ENCODE peak calls at places on chromosomes 11 and 22, in nine cellular contexts. M is breast epithelium, Y is endothelial cell of umbilical vein, S is GM12891, P is A549, G is lower leg skin, Q is tibial nerve, A is body of pancreas, O is sigmoid colon. C is an unnamed sample.
A peak's percentile ranks its signal among the peaks of the same experiment; 100 is the strongest.

GRCh38 chr22:43471606-43472135 is 59.9 kb downstream of the MPPED1 start:
- DNase-seq in M (no peak), O (no peak), P (no peak), A (no peak), Y (no peak), S (no peak), Q (no peak), G (no peak), C (no peak)

GRCh38 chr22:31945971-31946680 is 1.8 kb downstream of the YWHAH start:
- DNase-seq in S (no peak), G (no peak), Y (peak; percentile 27), P (no peak), O (no peak), Q (no peak), M (no peak), A (no peak), C (no peak)

GRCh38 chr11:61602775-61603569 is 22.1 kb upstream of the SYT7 start:
- DNase-seq in A (peak; percentile 76), M (no peak), Y (no peak), G (peak; percentile 90), Q (peak; percentile 51), P (no peak), O (peak; percentile 95), S (no peak), C (peak; percentile 60)

GRCh38 chr11:43802509-43802908 is 78.1 kb upstream of the ALKBH3 start:
- DNase-seq in S (no peak), Q (no peak), G (no peak), A (no peak), O (no peak), P (no peak), M (no peak), Y (peak; percentile 12), C (no peak)

GRCh38 chr22:19641254-19641982 is 72.9 kb upstream of the SEPTIN5 start:
- DNase-seq in M (no peak), P (peak; percentile 64), O (no peak), Y (peak; percentile 26), Q (no peak), G (no peak), S (no peak), A (peak; percentile 54), C (no peak)

GRCh38 chr11:125223901-125224331 is 59.4 kb downstream of the PKNOX2 start:
- DNase-seq in P (no peak), O (no peak), M (no peak), G (no peak), S (no peak), Q (no peak), Y (no peak), A (no peak), C (no peak)

GRCh38 chr11:46413755-46414465 is 22.3 kb upstream of the CHRM4 start:
- DNase-seq in A (no peak), P (peak; percentile 67), G (no peak), O (no peak), M (no peak), Q (no peak), Y (no peak), S (no peak), C (no peak)

GRCh38 chr22:27686534-27686933 is 115.0 kb downstream of the MN1 start:
- DNase-seq in P (peak; percentile 85), Q (no peak), Y (peak; percentile 87), O (peak; percentile 84), A (peak; percentile 85), G (peak; percentile 23), M (peak; percentile 58), S (no peak), C (peak; percentile 68)

GRCh38 chr11:132028380-132029240 is 658.2 kb downstream of the NTM start:
- DNase-seq in P (peak; percentile 29), S (peak; percentile 8), M (no peak), O (no peak), Y (peak; percentile 74), G (no peak), A (peak; percentile 59), Q (no peak), C (peak; percentile 29)

GRCh38 chr11:70364745-70365535 is 33.4 kb upstream of the CTTN start:
- DNase-seq in S (no peak), Y (no peak), A (no peak), P (no peak), M (no peak), Q (no peak), O (no peak), G (no peak), C (no peak)

GRCh38 chr11:13010737-13011342 is 1.7 kb downstream of the RASSF10 start:
- DNase-seq in S (no peak), P (no peak), G (no peak), Y (peak; percentile 9), Q (no peak), M (no peak), O (no peak), A (peak; percentile 39), C (no peak)

DNA sequence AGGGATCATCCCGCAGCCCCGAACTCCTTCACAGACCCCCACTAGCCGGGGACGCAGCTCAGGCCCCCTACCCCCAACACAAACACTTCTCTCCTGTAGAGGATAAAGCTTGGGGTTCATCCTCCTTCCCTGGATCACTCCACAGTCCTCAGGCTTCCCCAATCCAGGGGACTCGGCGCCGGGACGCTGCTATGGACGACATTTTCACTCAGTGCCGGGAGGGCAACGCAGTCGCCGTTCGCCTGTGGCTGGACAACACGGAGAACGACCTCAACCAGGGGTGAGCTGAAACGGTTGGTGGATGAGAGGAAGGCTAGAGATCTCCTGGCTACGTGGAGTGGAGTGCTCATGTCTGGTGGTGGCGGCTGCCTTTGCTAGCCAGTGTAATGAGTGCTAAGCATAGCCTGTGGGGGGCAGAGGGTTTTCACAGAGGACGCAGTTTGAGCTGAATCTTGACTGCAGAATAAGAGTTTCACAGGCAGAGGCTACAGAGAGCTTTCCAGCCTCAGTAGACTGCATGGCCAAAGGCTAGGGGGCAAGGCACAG is 580 bp downstream of the ILK start:
- DNase-seq in P (peak; percentile 37), S (no peak), O (peak; percentile 79), Y (peak; percentile 79), M (no peak), G (peak; percentile 30), A (peak; percentile 55), Q (peak; percentile 54), C (peak; percentile 60)
- TF ChIP-seq POLR2A in P (no peak), S (no peak), O (no peak), Y (no peak), M (no peak), G (no peak), A (peak; percentile 66), Q (no peak), C (no peak)

GRCh38 chr22:37019309-37020191 is at the start of the genes MPST and TST:
- DNase-seq in O (peak; percentile 89), P (peak; percentile 63), Y (peak; percentile 69), Q (peak; percentile 51), M (no peak), G (peak; percentile 45), S (peak; percentile 80), A (peak; percentile 88), C (peak; percentile 69)
- TF ChIP-seq POLR2A in O (peak; percentile 56), P (peak; percentile 49), Y (peak; percentile 45), Q (peak; percentile 80), M (no peak), G (peak; percentile 17), S (no peak), A (peak; percentile 79), C (peak; percentile 72)

DNA sequence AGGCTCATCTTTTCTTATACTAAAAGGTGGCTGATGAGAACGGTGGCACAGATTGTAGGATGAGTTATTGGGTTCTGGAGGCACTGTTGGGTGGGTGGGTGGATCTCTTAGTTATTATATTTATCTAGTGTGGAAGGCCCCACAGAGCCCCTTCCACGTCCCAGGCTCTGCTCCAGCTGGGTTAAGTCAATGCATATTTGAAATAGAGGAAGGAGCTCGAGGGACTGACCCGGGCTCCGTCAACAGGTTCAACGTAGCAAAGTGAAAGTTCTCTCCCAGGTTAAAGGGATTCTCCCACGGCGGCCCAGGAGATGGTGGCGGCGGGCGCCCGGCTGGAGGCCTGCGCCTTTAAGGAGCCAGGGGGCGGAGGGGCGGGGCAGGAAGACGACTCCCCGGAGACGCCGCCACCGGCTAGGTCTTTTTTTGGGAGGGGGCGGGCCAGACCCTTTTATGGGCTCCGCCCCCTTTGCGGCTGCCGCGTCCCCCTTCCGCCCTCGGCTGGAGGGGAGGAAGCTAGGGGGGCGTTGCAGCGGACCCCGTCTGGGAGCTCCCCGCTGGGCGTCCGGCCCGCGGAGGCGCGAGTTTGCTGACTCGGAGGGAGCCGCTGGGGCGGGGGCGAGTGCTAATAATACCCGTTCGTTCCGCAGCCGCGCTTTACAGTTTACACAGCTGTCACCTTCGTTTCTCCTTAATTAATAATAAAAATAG is 1.5 kb upstream of the INPPL1 start:
- DNase-seq in M (peak; percentile 92), S (peak; percentile 75), O (peak; percentile 98), P (peak; percentile 92), G (peak; percentile 93), Q (peak; percentile 91), Y (peak; percentile 93), A (peak; percentile 95), C (peak; percentile 77)
- TF ChIP-seq POLR2A in M (no peak), S (no peak), O (peak; percentile 74), P (no peak), G (no peak), Q (peak; percentile 18), Y (no peak), A (peak; percentile 84), C (peak; percentile 35)

GRCh38 chr11:65898656-65899355 is 1.4 kb downstream of the FOSL1 start:
- DNase-seq in G (no peak), A (no peak), O (no peak), Y (no peak), M (no peak), S (no peak), Q (no peak), P (no peak), C (no peak)

GRCh38 chr11:65899356-65900124 is 648 bp downstream of the FOSL1 start:
- DNase-seq in M (no peak), O (peak; percentile 82), G (no peak), Q (no peak), A (peak; percentile 58), P (peak; percentile 83), Y (peak; percentile 73), S (peak; percentile 53), C (no peak)

GRCh38 chr11:65900899-65901180 is 652 bp upstream of the FOSL1 start:
- DNase-seq in Q (no peak), Y (no peak), O (no peak), A (no peak), G (no peak), S (no peak), P (no peak), M (no peak), C (no peak)

GRCh38 chr11:65903068-65903481 is 2.9 kb upstream of the FOSL1 start:
- DNase-seq in A (no peak), P (peak; percentile 90), Q (no peak), S (no peak), O (no peak), M (no peak), G (no peak), Y (no peak), C (no peak)

DNA sequence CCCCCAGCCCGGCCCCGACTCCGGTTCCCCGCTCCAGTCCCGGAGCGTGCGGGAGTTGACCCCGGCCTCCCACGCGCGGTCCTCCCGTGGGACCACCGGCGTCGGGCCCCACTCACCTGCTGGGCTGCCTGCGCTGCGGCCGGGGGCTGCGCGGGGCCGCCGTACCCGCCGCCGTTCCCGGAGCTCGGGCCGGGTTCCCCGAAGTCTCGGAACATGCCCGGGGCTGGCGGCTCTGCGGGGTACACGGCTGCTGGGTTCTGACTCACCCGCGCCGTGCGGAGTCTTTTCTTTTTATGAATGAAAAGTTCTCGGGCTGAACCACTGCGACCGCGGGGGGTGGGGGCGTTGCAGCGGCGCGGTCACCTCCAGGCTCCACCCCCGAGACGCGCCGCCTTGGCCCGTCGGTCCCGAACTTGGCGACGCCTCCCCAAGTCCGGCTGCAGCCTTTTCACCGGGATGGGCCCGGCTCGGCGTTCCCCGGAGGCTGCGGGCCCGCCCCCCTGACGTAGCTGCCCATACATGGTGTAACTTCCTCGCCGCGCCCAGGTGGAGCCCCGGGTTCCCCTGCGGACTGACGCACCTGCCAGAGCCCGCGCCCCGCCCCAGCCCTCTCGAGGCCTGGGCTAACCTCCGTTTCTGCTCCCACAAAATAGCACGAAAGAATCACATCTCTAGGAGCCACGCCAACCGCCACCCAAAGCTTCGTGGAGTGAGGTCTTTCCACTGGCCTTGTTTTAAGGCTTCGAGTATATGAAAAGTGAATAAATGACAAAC is at the start of gene FOSL1:
- DNase-seq in P (peak; percentile 99), Q (peak; percentile 64), O (peak; percentile 93), Y (peak; percentile 94), A (peak; percentile 89), S (peak; percentile 89), M (peak; percentile 87), G (peak; percentile 75), C (no peak)
- TF ChIP-seq POLR2A in P (peak; percentile 78), Q (no peak), O (no peak), Y (peak; percentile 99), A (peak; percentile 71), S (peak; percentile 52), M (no peak), G (no peak), C (peak; percentile 90)

C was measured in H54.